ENCODE peak calls at places on chromosomes 5 and 9, in five cellular contexts. One of them, this sample, is unnamed.

GRCh38 chr5:76855961-76856360 is 6.1 kb downstream of the S100Z start:
- DNase-seq in epithelial cell of esophagus: no peak
- DNase-seq in activated CD8-positive, alpha-beta T cell treated with anti-CD3 and anti-CD28 coated beads for 36 hours: peak
- DNase-seq in central memory CD4-positive, alpha-beta T cell: peak
- DNase-seq in bronchial epithelial cell: no peak
- DNase-seq in this sample: no peak

GRCh38 chr9:125427556-125427955 is 165.9 kb downstream of the GAPVD1 start:
- DNase-seq in bronchial epithelial cell: no peak
- DNase-seq in activated CD8-positive, alpha-beta T cell treated with anti-CD3 and anti-CD28 coated beads for 36 hours: no peak
- DNase-seq in central memory CD4-positive, alpha-beta T cell: no peak
- DNase-seq in epithelial cell of esophagus: no peak
- DNase-seq in this sample: no peak

GRCh38 chr5:59711316-59711715 is 182.2 kb downstream of the PDE4D start:
- DNase-seq in epithelial cell of esophagus: no peak
- DNase-seq in bronchial epithelial cell: no peak
- DNase-seq in activated CD8-positive, alpha-beta T cell treated with anti-CD3 and anti-CD28 coated beads for 36 hours: no peak
- DNase-seq in central memory CD4-positive, alpha-beta T cell: no peak
- DNase-seq in this sample: no peak

GRCh38 chr5:180315762-180316212 is 23.9 kb upstream of the MAPK9 start:
- DNase-seq in activated CD8-positive, alpha-beta T cell treated with anti-CD3 and anti-CD28 coated beads for 36 hours: peak
- DNase-seq in epithelial cell of esophagus: no peak
- DNase-seq in bronchial epithelial cell: peak
- DNase-seq in central memory CD4-positive, alpha-beta T cell: peak
- DNase-seq in this sample: no peak

GRCh38 chr5:40570408-40571129 is 109.1 kb upstream of the PTGER4 start:
- DNase-seq in activated CD8-positive, alpha-beta T cell treated with anti-CD3 and anti-CD28 coated beads for 36 hours: no peak
- DNase-seq in epithelial cell of esophagus: peak
- DNase-seq in central memory CD4-positive, alpha-beta T cell: no peak
- DNase-seq in bronchial epithelial cell: peak
- DNase-seq in this sample: peak

GRCh38 chr5:82107277-82107676 is 135.5 kb downstream of the ATG10 start:
- DNase-seq in epithelial cell of esophagus: peak
- DNase-seq in central memory CD4-positive, alpha-beta T cell: no peak
- DNase-seq in activated CD8-positive, alpha-beta T cell treated with anti-CD3 and anti-CD28 coated beads for 36 hours: no peak
- DNase-seq in bronchial epithelial cell: peak
- DNase-seq in this sample: no peak

GRCh38 chr5:135398160-135398854 is 724 bp downstream of the MACROH2A1 start:
- DNase-seq in activated CD8-positive, alpha-beta T cell treated with anti-CD3 and anti-CD28 coated beads for 36 hours: peak
- DNase-seq in central memory CD4-positive, alpha-beta T cell: peak
- DNase-seq in bronchial epithelial cell: peak
- DNase-seq in epithelial cell of esophagus: peak
- DNase-seq in this sample: no peak

GRCh38 chr9:4937436-4937835 is 47.6 kb upstream of the JAK2 start:
- DNase-seq in epithelial cell of esophagus: no peak
- DNase-seq in central memory CD4-positive, alpha-beta T cell: no peak
- DNase-seq in activated CD8-positive, alpha-beta T cell treated with anti-CD3 and anti-CD28 coated beads for 36 hours: peak
- DNase-seq in bronchial epithelial cell: no peak
- DNase-seq in this sample: no peak

GRCh38 chr5:179805529-179806249 is 977 bp downstream of the MGAT4B start:
- DNase-seq in epithelial cell of esophagus: peak
- DNase-seq in activated CD8-positive, alpha-beta T cell treated with anti-CD3 and anti-CD28 coated beads for 36 hours: peak
- DNase-seq in bronchial epithelial cell: no peak
- DNase-seq in central memory CD4-positive, alpha-beta T cell: no peak
- DNase-seq in this sample: no peak

GRCh38 chr9:121197135-121197534 is 4.5 kb downstream of the RAB14 start:
- DNase-seq in epithelial cell of esophagus: no peak
- DNase-seq in activated CD8-positive, alpha-beta T cell treated with anti-CD3 and anti-CD28 coated beads for 36 hours: no peak
- DNase-seq in central memory CD4-positive, alpha-beta T cell: no peak
- DNase-seq in bronchial epithelial cell: no peak
- DNase-seq in this sample: no peak

GRCh38 chr5:125326114-125326513 is 579.7 kb upstream of the ZNF608 start:
- DNase-seq in activated CD8-positive, alpha-beta T cell treated with anti-CD3 and anti-CD28 coated beads for 36 hours: no peak
- DNase-seq in central memory CD4-positive, alpha-beta T cell: no peak
- DNase-seq in epithelial cell of esophagus: peak
- DNase-seq in bronchial epithelial cell: peak
- DNase-seq in this sample: peak

GRCh38 chr5:73981696-73982095 is 355.7 kb downstream of the ARHGEF28 start:
- DNase-seq in central memory CD4-positive, alpha-beta T cell: no peak
- DNase-seq in epithelial cell of esophagus: no peak
- DNase-seq in bronchial epithelial cell: no peak
- DNase-seq in activated CD8-positive, alpha-beta T cell treated with anti-CD3 and anti-CD28 coated beads for 36 hours: no peak
- DNase-seq in this sample: no peak

GRCh38 chr5:119220576-119221197 is 135.1 kb upstream of the TNFAIP8 start:
- DNase-seq in central memory CD4-positive, alpha-beta T cell: no peak
- DNase-seq in activated CD8-positive, alpha-beta T cell treated with anti-CD3 and anti-CD28 coated beads for 36 hours: no peak
- DNase-seq in bronchial epithelial cell: no peak
- DNase-seq in epithelial cell of esophagus: no peak
- DNase-seq in this sample: no peak

GRCh38 chr9:118871531-118871930 is 497.7 kb downstream of the BRINP1 start:
- DNase-seq in bronchial epithelial cell: no peak
- DNase-seq in central memory CD4-positive, alpha-beta T cell: no peak
- DNase-seq in activated CD8-positive, alpha-beta T cell treated with anti-CD3 and anti-CD28 coated beads for 36 hours: no peak
- DNase-seq in epithelial cell of esophagus: no peak
- DNase-seq in this sample: no peak

GRCh38 chr5:100623719-100624118 is 88.5 kb downstream of the FAM174A start:
- DNase-seq in bronchial epithelial cell: peak
- DNase-seq in central memory CD4-positive, alpha-beta T cell: peak
- DNase-seq in epithelial cell of esophagus: peak
- DNase-seq in activated CD8-positive, alpha-beta T cell treated with anti-CD3 and anti-CD28 coated beads for 36 hours: no peak
- DNase-seq in this sample: peak

GRCh38 chr5:150710165-150710564 is 9.3 kb upstream of the RBM22 start:
- DNase-seq in epithelial cell of esophagus: peak
- DNase-seq in activated CD8-positive, alpha-beta T cell treated with anti-CD3 and anti-CD28 coated beads for 36 hours: peak
- DNase-seq in central memory CD4-positive, alpha-beta T cell: no peak
- DNase-seq in bronchial epithelial cell: peak
- DNase-seq in this sample: no peak

GRCh38 chr9:134356496-134357470 is 30.5 kb downstream of the RXRA start:
- DNase-seq in central memory CD4-positive, alpha-beta T cell: no peak
- DNase-seq in activated CD8-positive, alpha-beta T cell treated with anti-CD3 and anti-CD28 coated beads for 36 hours: no peak
- DNase-seq in bronchial epithelial cell: peak
- DNase-seq in epithelial cell of esophagus: peak
- DNase-seq in this sample: no peak

GRCh38 chr9:16771352-16771751 is 99.1 kb downstream of the BNC2 start:
- DNase-seq in central memory CD4-positive, alpha-beta T cell: no peak
- DNase-seq in bronchial epithelial cell: peak
- DNase-seq in epithelial cell of esophagus: no peak
- DNase-seq in activated CD8-positive, alpha-beta T cell treated with anti-CD3 and anti-CD28 coated beads for 36 hours: no peak
- DNase-seq in this sample: no peak

GRCh38 chr9:136729144-136729543 is 13.6 kb downstream of the LCN10 start:
- DNase-seq in central memory CD4-positive, alpha-beta T cell: no peak
- DNase-seq in epithelial cell of esophagus: no peak
- DNase-seq in activated CD8-positive, alpha-beta T cell treated with anti-CD3 and anti-CD28 coated beads for 36 hours: peak
- DNase-seq in bronchial epithelial cell: no peak
- DNase-seq in this sample: no peak

GRCh38 chr5:125006011-125006685 is 259.7 kb upstream of the ZNF608 start:
- DNase-seq in epithelial cell of esophagus: no peak
- DNase-seq in activated CD8-positive, alpha-beta T cell treated with anti-CD3 and anti-CD28 coated beads for 36 hours: no peak
- DNase-seq in central memory CD4-positive, alpha-beta T cell: no peak
- DNase-seq in bronchial epithelial cell: no peak
- DNase-seq in this sample: no peak

GRCh38 chr5:98905857-98906688 is 22.7 kb downstream of the CHD1 start:
- DNase-seq in epithelial cell of esophagus: peak
- DNase-seq in bronchial epithelial cell: peak
- DNase-seq in central memory CD4-positive, alpha-beta T cell: peak
- DNase-seq in activated CD8-positive, alpha-beta T cell treated with anti-CD3 and anti-CD28 coated beads for 36 hours: no peak
- DNase-seq in this sample: peak

GRCh38 chr5:132812949-132813598 is at the start of gene SOWAHA:
- DNase-seq in central memory CD4-positive, alpha-beta T cell: no peak
- DNase-seq in bronchial epithelial cell: no peak
- DNase-seq in epithelial cell of esophagus: no peak
- DNase-seq in activated CD8-positive, alpha-beta T cell treated with anti-CD3 and anti-CD28 coated beads for 36 hours: peak
- DNase-seq in this sample: no peak

This sample was measured in kidney glomerular epithelial cell.